ENCODE peak calls at places on chromosome 20, in ten cellular contexts. P is choroid plexus epithelial cell; O is psoas muscle; C is NCI-H460; M is non-pigmented ciliary epithelial cell; A is NCI-H2107; Q is stimulated activated CD4-positive, alpha-beta T cell treated with anti-CD3 and anti-CD28 coated beads, Interleukin-1b, Interleukin-23, amount 100 ng/mL, for 48 hours; G is smooth muscle cell of the brain vasculature; X is HCT116; Z is tibial nerve. E is an unnamed sample.

GRCh38 chr20:25251558-25251957 is 3.7 kb downstream of the PYGB start:
- DNase-seq in X (no peak), M (no peak), Q (no peak), Z (no peak), P (peak), A (no peak), C (no peak), G (no peak), O (no peak), E (peak)

GRCh38 chr20:53647286-53647821 is 53.7 kb upstream of the ZNF217 start:
- DNase-seq in Z (no peak), O (no peak), P (no peak), M (no peak), Q (no peak), G (no peak), X (no peak), C (no peak), A (no peak), E (no peak)

GRCh38 chr20:51095755-51096509 is 73.0 kb upstream of the KCNG1 start:
- DNase-seq in G (no peak), M (no peak), Z (no peak), O (no peak), A (no peak), P (peak), C (no peak), X (no peak), Q (no peak), E (no peak)

GRCh38 chr20:46151936-46152335 is 33.8 kb downstream of the CD40 start:
- DNase-seq in Z (no peak), C (no peak), Q (peak), M (no peak), X (no peak), A (no peak), G (no peak), O (no peak), P (no peak), E (no peak)

GRCh38 chr20:35226126-35226774 is at the start of gene MMP24:
- DNase-seq in G (no peak), Q (no peak), M (no peak), A (no peak), X (no peak), P (no peak), C (no peak), Z (no peak), O (no peak), E (no peak)

GRCh38 chr20:58695084-58695722 is 2.6 kb downstream of the NPEPL1 start:
- DNase-seq in M (no peak), A (no peak), X (no peak), O (no peak), Q (no peak), Z (peak), P (no peak), C (no peak), G (no peak), E (no peak)

GRCh38 chr20:32893878-32894483 is 35.3 kb downstream of the EFCAB8 start:
- DNase-seq in X (no peak), O (no peak), Z (no peak), M (no peak), G (no peak), P (peak), C (no peak), Q (peak), A (peak), E (no peak)

GRCh38 chr20:17643531-17644188 is 38.4 kb downstream of the RRBP1 start:
- DNase-seq in G (no peak), X (no peak), M (no peak), Z (no peak), C (no peak), O (no peak), Q (no peak), P (no peak), A (no peak), E (no peak)

GRCh38 chr20:24993337-24994185 is 1.0 kb upstream of the APMAP start:
- DNase-seq in X (no peak), A (no peak), P (peak), G (no peak), O (no peak), C (peak), Z (no peak), M (no peak), Q (no peak), E (peak)

GRCh38 chr20:51339721-51340450 is 202.6 kb downstream of the NFATC2 start:
- DNase-seq in M (no peak), X (no peak), C (no peak), Z (no peak), A (no peak), G (no peak), O (no peak), P (no peak), Q (no peak), E (no peak)

E was measured in right atrium auricular region.